ENCODE peak calls at places on chromosome 21, in six cellular contexts. Y is breast epithelium, Z is A549, P is germinal center, I is hypothalamus, S is ACHN. L is an unnamed sample.

GRCh38 chr21:35616090-35616489 is 444.2 kb downstream of the SETD4 start:
- DNase-seq in Y (no peak), P (no peak), S (peak), I (no peak), Z (peak), L (no peak)

GRCh38 chr21:37230632-37231246 is 36.4 kb downstream of the VPS26C start:
- DNase-seq in P (no peak), S (no peak), I (no peak), Z (no peak), Y (no peak), L (no peak)

GRCh38 chr21:32226444-32226843 is 52.4 kb downstream of the MIS18A start:
- DNase-seq in I (no peak), P (no peak), Z (no peak), Y (no peak), S (no peak), L (no peak)

GRCh38 chr21:33901421-33902288 is 13.9 kb downstream of the ATP5PO start:
- DNase-seq in S (peak), P (no peak), Z (peak), Y (no peak), I (peak), L (peak)

GRCh38 chr21:41933259-41934079 is 20.3 kb downstream of the C2CD2 start:
- DNase-seq in P (no peak), Z (no peak), Y (no peak), S (peak), I (no peak), L (no peak)

GRCh38 chr21:33682992-33683627 is 40.8 kb downstream of the ITSN1 start:
- DNase-seq in I (no peak), Y (no peak), S (peak), Z (peak), P (no peak), L (no peak)

GRCh38 chr21:42669069-42669468 is 15.6 kb downstream of the PDE9A start:
- DNase-seq in Y (no peak), P (no peak), Z (no peak), S (no peak), I (no peak), L (no peak)

GRCh38 chr21:33374080-33374873 is 28.9 kb upstream of the IFNGR2 start:
- DNase-seq in Z (peak), S (peak), I (no peak), Y (no peak), P (peak), L (no peak)

GRCh38 chr21:28283652-28284490 is 708.8 kb downstream of the LTN1 start:
- DNase-seq in Z (no peak), I (no peak), S (no peak), P (no peak), Y (no peak), L (no peak)

GRCh38 chr21:16072692-16073091 is 342.9 kb downstream of the USP25 start:
- DNase-seq in I (no peak), Y (no peak), P (no peak), S (no peak), Z (no peak), L (no peak)

GRCh38 chr21:31660134-31660565 is 657 bp downstream of the SOD1 start:
- DNase-seq in I (no peak), Y (no peak), S (peak), Z (no peak), P (no peak), L (no peak)

GRCh38 chr21:14403681-14404318 is 20.9 kb upstream of the HSPA13 start:
- DNase-seq in S (peak), Z (peak), Y (no peak), I (no peak), P (peak), L (no peak)

GRCh38 chr21:36320421-36321324 is 676 bp downstream of the MORC3 start:
- DNase-seq in P (peak), Y (peak), Z (peak), I (peak), S (peak), L (peak)

GRCh38 chr21:16579538-16579937 is 849.8 kb downstream of the USP25 start:
- DNase-seq in Y (no peak), P (no peak), I (no peak), S (no peak), Z (no peak), L (no peak)

L was measured in NCI-H1930.